ENCODE peak calls at places on chromosome 22, in nine cellular contexts. One of them, this sample, is unnamed. For H3K4me1, the result is how much of the 10 kb centered on the place peaks cover.

GRCh38 chr22:22034469-22035132 is 52.0 kb upstream of the TOP3B start:
- DNase-seq in heart left ventricle: no peak
- DNase-seq in right atrium auricular region: no peak
- DNase-seq in cardiac muscle cell: no peak
- DNase-seq in H1: peak
- DNase-seq in uterus: no peak
- DNase-seq in mammary epithelial cell: no peak
- DNase-seq in HepG2: no peak
- DNase-seq in tibial artery: no peak
- DNase-seq in this sample: no peak

GRCh38 chr22:41535244-41535643 is 9.0 kb downstream of the POLR3H start:
- DNase-seq in heart left ventricle: no peak
- DNase-seq in right atrium auricular region: no peak
- DNase-seq in cardiac muscle cell: peak
- DNase-seq in H1: no peak
- DNase-seq in uterus: no peak
- DNase-seq in mammary epithelial cell: no peak
- DNase-seq in HepG2: peak
- DNase-seq in tibial artery: no peak
- DNase-seq in this sample: no peak

GRCh38 chr22:35587447-35587870 is 29.7 kb downstream of the MB start:
- DNase-seq in heart left ventricle: peak
- DNase-seq in right atrium auricular region: peak
- DNase-seq in cardiac muscle cell: peak
- DNase-seq in H1: no peak
- DNase-seq in uterus: no peak
- DNase-seq in mammary epithelial cell: no peak
- DNase-seq in HepG2: no peak
- DNase-seq in tibial artery: peak
- DNase-seq in this sample: no peak

GRCh38 chr22:45964372-45964771 is 12.6 kb downstream of the WNT7B start:
- DNase-seq in heart left ventricle: no peak
- DNase-seq in right atrium auricular region: no peak
- DNase-seq in cardiac muscle cell: no peak
- DNase-seq in H1: no peak
- DNase-seq in uterus: no peak
- DNase-seq in mammary epithelial cell: no peak
- DNase-seq in HepG2: no peak
- DNase-seq in tibial artery: no peak
- DNase-seq in this sample: no peak

GRCh38 chr22:36913431-36914382 is at the start of gene CSF2RB:
- DNase-seq in heart left ventricle: peak
- DNase-seq in right atrium auricular region: peak
- DNase-seq in cardiac muscle cell: no peak
- DNase-seq in H1: no peak
- DNase-seq in uterus: no peak
- DNase-seq in mammary epithelial cell: no peak
- DNase-seq in HepG2: no peak
- DNase-seq in tibial artery: peak
- DNase-seq in this sample: no peak

GRCh38 chr22:37331034-37331428 is 48.7 kb downstream of the CYTH4 start:
- DNase-seq in heart left ventricle: no peak
- DNase-seq in right atrium auricular region: no peak
- DNase-seq in cardiac muscle cell: no peak
- DNase-seq in H1: no peak
- DNase-seq in uterus: no peak
- DNase-seq in mammary epithelial cell: peak
- DNase-seq in HepG2: no peak
- DNase-seq in tibial artery: no peak
- DNase-seq in this sample: no peak

GRCh38 chr22:46103664-46104063 is 46.7 kb upstream of the PPARA start:
- DNase-seq in heart left ventricle: no peak
- DNase-seq in right atrium auricular region: no peak
- DNase-seq in cardiac muscle cell: no peak
- DNase-seq in H1: no peak
- DNase-seq in uterus: no peak
- DNase-seq in mammary epithelial cell: no peak
- DNase-seq in HepG2: no peak
- DNase-seq in tibial artery: no peak
- DNase-seq in this sample: no peak

GRCh38 chr22:49055406-49055805 is 772.3 kb downstream of the BRD1 start:
- DNase-seq in heart left ventricle: no peak
- DNase-seq in right atrium auricular region: no peak
- DNase-seq in cardiac muscle cell: no peak
- DNase-seq in H1: no peak
- DNase-seq in uterus: no peak
- DNase-seq in mammary epithelial cell: no peak
- DNase-seq in HepG2: no peak
- DNase-seq in tibial artery: peak
- DNase-seq in this sample: no peak

GRCh38 chr22:39299829-39300178 is 19.6 kb downstream of the RPL3 start:
- DNase-seq in heart left ventricle: peak
- DNase-seq in right atrium auricular region: no peak
- DNase-seq in cardiac muscle cell: no peak
- DNase-seq in H1: no peak
- DNase-seq in uterus: no peak
- DNase-seq in mammary epithelial cell: peak
- DNase-seq in HepG2: no peak
- DNase-seq in tibial artery: no peak
- DNase-seq in this sample: no peak

GRCh38 chr22:39298194-39298987 is 21.0 kb downstream of the RPL3 start:
- DNase-seq in heart left ventricle: peak
- DNase-seq in right atrium auricular region: no peak
- DNase-seq in cardiac muscle cell: no peak
- DNase-seq in H1: no peak
- DNase-seq in uterus: no peak
- DNase-seq in mammary epithelial cell: no peak
- DNase-seq in HepG2: no peak
- DNase-seq in tibial artery: no peak
- DNase-seq in this sample: no peak

GRCh38 chr22:39296535-39296934 is 22.9 kb downstream of the RPL3 start:
- DNase-seq in heart left ventricle: no peak
- DNase-seq in right atrium auricular region: no peak
- DNase-seq in cardiac muscle cell: no peak
- DNase-seq in H1: no peak
- DNase-seq in uterus: no peak
- DNase-seq in mammary epithelial cell: no peak
- DNase-seq in HepG2: no peak
- DNase-seq in tibial artery: no peak
- DNase-seq in this sample: no peak

GRCh38 chr22:39296981-39297489 is 22.4 kb downstream of the RPL3 start:
- DNase-seq in heart left ventricle: peak
- DNase-seq in right atrium auricular region: no peak
- DNase-seq in cardiac muscle cell: no peak
- DNase-seq in H1: no peak
- DNase-seq in uterus: no peak
- DNase-seq in mammary epithelial cell: no peak
- DNase-seq in HepG2: no peak
- DNase-seq in tibial artery: no peak
- DNase-seq in this sample: no peak

DNA sequence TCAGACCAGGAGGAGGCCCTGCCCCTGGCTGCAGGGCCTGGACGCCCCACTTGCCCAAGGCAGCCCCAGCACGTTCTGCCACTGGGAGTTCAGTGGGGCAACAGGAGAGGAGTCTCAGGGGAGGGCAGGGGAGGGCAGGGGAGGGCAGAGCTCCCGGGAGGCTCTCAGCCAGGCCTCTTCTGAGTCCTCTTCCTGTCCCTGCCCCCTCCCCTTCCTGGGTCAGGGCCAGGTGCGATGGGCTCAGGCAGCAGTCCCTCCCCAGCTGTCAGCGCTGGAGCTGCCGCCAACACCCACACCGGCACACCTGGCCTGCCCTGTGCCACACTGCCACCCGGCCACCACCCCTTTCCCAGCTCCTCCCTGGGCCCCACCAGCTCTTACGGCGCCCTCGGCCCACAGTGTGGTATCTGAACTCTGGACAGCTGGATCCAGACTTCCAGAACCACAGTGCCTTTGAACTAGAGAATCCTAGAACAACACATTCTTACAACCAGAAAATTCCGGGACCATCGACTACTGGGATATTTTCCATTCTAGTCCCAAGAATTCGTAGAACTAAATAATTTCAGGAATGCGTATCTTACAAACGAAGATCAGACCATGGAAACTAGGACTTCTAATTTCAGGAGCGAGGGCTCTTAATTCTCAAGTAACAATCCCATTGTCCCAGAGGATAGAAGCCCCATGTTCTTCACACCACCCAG is 21.8 kb downstream of the RPL3 start:
- DNase-seq in heart left ventricle: peak
- DNase-seq in right atrium auricular region: no peak
- DNase-seq in cardiac muscle cell: no peak
- DNase-seq in H1: no peak
- DNase-seq in uterus: no peak
- DNase-seq in mammary epithelial cell: no peak
- DNase-seq in HepG2: no peak
- DNase-seq in tibial artery: no peak
- DNase-seq in this sample: peak
- H3K4me1 ChIP-seq in heart left ventricle: under half
- H3K4me1 ChIP-seq in right atrium auricular region: half or more
- H3K4me1 ChIP-seq in cardiac muscle cell: under half
- H3K4me1 ChIP-seq in H1: under half
- H3K4me1 ChIP-seq in uterus: under half
- H3K4me1 ChIP-seq in mammary epithelial cell: under half
- H3K4me1 ChIP-seq in HepG2: half or more
- H3K4me1 ChIP-seq in tibial artery: under half
- H3K4me1 ChIP-seq in this sample: half or more

GRCh38 chr22:26481694-26482093 is 1.9 kb downstream of the HPS4 start:
- DNase-seq in heart left ventricle: no peak
- DNase-seq in right atrium auricular region: no peak
- DNase-seq in cardiac muscle cell: no peak
- DNase-seq in H1: no peak
- DNase-seq in uterus: no peak
- DNase-seq in mammary epithelial cell: no peak
- DNase-seq in HepG2: no peak
- DNase-seq in tibial artery: no peak
- DNase-seq in this sample: no peak

GRCh38 chr22:26481112-26481693 is 2.4 kb downstream of the HPS4 start:
- DNase-seq in heart left ventricle: no peak
- DNase-seq in right atrium auricular region: no peak
- DNase-seq in cardiac muscle cell: no peak
- DNase-seq in H1: no peak
- DNase-seq in uterus: no peak
- DNase-seq in mammary epithelial cell: no peak
- DNase-seq in HepG2: no peak
- DNase-seq in tibial artery: peak
- DNase-seq in this sample: no peak

GRCh38 chr22:26480611-26480932 is 3.0 kb downstream of the HPS4 start:
- DNase-seq in heart left ventricle: no peak
- DNase-seq in right atrium auricular region: no peak
- DNase-seq in cardiac muscle cell: no peak
- DNase-seq in H1: no peak
- DNase-seq in uterus: no peak
- DNase-seq in mammary epithelial cell: no peak
- DNase-seq in HepG2: no peak
- DNase-seq in tibial artery: peak
- DNase-seq in this sample: no peak

GRCh38 chr22:26479043-26479791 is 4.4 kb downstream of the HPS4 start:
- DNase-seq in heart left ventricle: no peak
- DNase-seq in right atrium auricular region: no peak
- DNase-seq in cardiac muscle cell: no peak
- DNase-seq in H1: no peak
- DNase-seq in uterus: no peak
- DNase-seq in mammary epithelial cell: no peak
- DNase-seq in HepG2: peak
- DNase-seq in tibial artery: no peak
- DNase-seq in this sample: no peak

DNA sequence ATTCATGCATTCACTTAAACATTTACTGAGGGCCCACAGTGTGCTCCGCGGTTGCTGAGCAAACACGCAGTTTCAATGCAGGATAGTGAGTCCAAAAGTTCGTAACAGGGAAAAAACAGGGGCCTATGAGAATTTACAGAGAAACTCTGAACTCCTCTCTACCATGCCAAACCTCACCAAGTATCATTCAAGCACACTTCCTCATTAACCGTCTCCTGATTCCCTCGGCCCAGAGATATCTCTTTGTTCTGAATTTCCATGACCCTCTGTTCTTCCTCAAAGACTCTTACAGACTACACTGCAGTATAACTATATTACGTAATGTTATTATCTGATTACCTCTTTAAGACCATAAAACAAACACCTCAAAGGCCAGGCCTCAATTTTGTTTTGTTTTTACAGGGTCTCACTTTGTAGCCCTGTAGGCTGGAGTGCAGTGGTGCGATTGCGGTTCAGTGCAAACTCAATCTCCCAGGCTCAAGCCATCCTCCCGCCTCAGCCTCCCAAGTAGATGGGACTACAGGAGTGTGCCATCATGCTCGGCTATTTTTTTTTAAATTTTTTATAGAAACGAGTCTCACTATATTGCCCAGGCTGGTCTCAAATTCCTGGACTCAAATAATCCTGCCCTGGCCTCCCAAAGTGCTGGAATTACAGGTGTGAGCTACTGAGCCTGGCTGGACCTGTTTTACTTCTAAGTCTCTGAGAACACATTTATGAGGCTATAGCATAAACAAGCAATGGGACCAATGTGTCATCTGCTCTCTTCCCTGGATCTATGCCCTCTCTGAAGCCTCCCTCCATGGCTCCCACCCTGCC is 3.6 kb downstream of the HPS4 start:
- DNase-seq in heart left ventricle: no peak
- DNase-seq in right atrium auricular region: no peak
- DNase-seq in cardiac muscle cell: no peak
- DNase-seq in H1: no peak
- DNase-seq in uterus: no peak
- DNase-seq in mammary epithelial cell: no peak
- DNase-seq in HepG2: peak
- DNase-seq in tibial artery: peak
- DNase-seq in this sample: no peak
- H3K4me3 ChIP-seq in heart left ventricle: no peak
- H3K4me3 ChIP-seq in right atrium auricular region: peak
- H3K4me3 ChIP-seq in cardiac muscle cell: no peak
- H3K4me3 ChIP-seq in H1: no peak
- H3K4me3 ChIP-seq in uterus: no peak
- H3K4me3 ChIP-seq in mammary epithelial cell: no peak
- H3K4me3 ChIP-seq in HepG2: peak
- H3K4me3 ChIP-seq in tibial artery: no peak
- H3K4me3 ChIP-seq in this sample: no peak

GRCh38 chr22:47295982-47296381 is 533.5 kb downstream of the TBC1D22A start:
- DNase-seq in heart left ventricle: no peak
- DNase-seq in right atrium auricular region: no peak
- DNase-seq in cardiac muscle cell: no peak
- DNase-seq in H1: no peak
- DNase-seq in uterus: no peak
- DNase-seq in mammary epithelial cell: no peak
- DNase-seq in HepG2: no peak
- DNase-seq in tibial artery: no peak
- DNase-seq in this sample: no peak
- H3K4me1 ChIP-seq in heart left ventricle: under half
- H3K4me1 ChIP-seq in right atrium auricular region: under half
- H3K4me1 ChIP-seq in cardiac muscle cell: under half
- H3K4me1 ChIP-seq in H1: under half
- H3K4me1 ChIP-seq in uterus: under half
- H3K4me1 ChIP-seq in mammary epithelial cell: under half
- H3K4me1 ChIP-seq in HepG2: under half
- H3K4me1 ChIP-seq in tibial artery: under half
- H3K4me1 ChIP-seq in this sample: under half

DNA sequence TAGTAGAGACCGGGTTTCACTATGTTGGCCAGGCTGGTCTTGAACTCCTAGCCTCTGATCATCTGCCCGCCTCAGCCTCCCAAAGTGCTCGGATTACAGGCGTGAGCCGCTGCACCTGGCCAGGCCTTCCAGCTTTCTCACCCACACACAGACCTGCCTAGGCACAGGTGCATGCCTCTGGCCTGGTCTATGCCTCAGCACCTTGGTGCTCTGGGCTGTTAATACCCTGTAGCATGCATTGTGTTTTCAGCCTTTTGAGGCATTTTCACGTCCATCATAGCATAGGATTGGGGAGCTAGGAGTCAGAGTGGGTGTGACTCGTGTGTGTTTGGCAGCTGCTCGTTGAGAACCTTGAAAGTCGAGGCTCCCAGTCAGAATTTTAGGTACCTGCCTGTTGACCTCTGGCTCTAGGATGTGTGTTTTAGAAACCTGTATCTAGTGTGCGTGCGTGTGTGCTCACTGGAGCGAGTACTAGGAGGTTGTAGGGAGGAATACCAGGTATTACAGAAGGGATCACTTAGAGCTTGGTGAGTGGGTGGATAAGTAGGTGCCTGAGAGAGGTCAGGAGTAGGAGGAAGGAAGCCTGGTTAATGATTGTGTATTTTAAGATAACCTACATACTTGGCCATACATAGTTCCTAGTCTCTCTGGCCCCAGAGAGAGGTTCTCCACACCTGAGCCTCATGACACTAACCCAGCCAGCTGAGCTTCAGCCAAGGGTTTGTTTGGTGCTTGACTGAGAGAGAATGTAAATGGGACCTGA is 20.0 kb downstream of the CRKL start:
- DNase-seq in heart left ventricle: no peak
- DNase-seq in right atrium auricular region: no peak
- DNase-seq in cardiac muscle cell: no peak
- DNase-seq in H1: no peak
- DNase-seq in uterus: no peak
- DNase-seq in mammary epithelial cell: no peak
- DNase-seq in HepG2: no peak
- DNase-seq in tibial artery: no peak
- DNase-seq in this sample: no peak
- H3K4me3 ChIP-seq in heart left ventricle: no peak
- H3K4me3 ChIP-seq in right atrium auricular region: no peak
- H3K4me3 ChIP-seq in cardiac muscle cell: no peak
- H3K4me3 ChIP-seq in H1: no peak
- H3K4me3 ChIP-seq in uterus: no peak
- H3K4me3 ChIP-seq in mammary epithelial cell: no peak
- H3K4me3 ChIP-seq in HepG2: peak
- H3K4me3 ChIP-seq in tibial artery: no peak
- H3K4me3 ChIP-seq in this sample: no peak